ENCODE peak calls at places on chromosomes 4 and X, in five cellular contexts. A is HFF-Myc, F is GM23338, O is ovary, G is tibial artery. D is an unnamed sample.

GRCh38 chr4:1210971-1211370 is 38.0 kb downstream of the CTBP1 start:
- DNase-seq in A (no peak), F (no peak), O (peak), G (peak), D (no peak)

GRCh38 chr4:147157860-147158701 is 212.4 kb upstream of the TTC29 start:
- DNase-seq in A (no peak), F (peak), O (peak), G (no peak), D (no peak)

GRCh38 chrX:91108761-91109160 is 325.9 kb upstream of the PABPC5 start:
- DNase-seq in A (no peak), F (no peak), O (no peak), G (no peak), D (no peak)

GRCh38 chr4:140090215-140090731 is 63.7 kb downstream of the MAML3 start:
- DNase-seq in A (no peak), F (no peak), O (no peak), G (no peak), D (no peak)

GRCh38 chr4:139223682-139224317 is 46.8 kb upstream of the ELF2 start:
- DNase-seq in A (no peak), F (no peak), O (no peak), G (peak), D (peak)

GRCh38 chrX:63658920-63659319 is 126.1 kb downstream of the ARHGEF9 start:
- DNase-seq in A (no peak), F (no peak), O (no peak), G (no peak), D (no peak)

GRCh38 chr4:151250706-151251105 is 26.3 kb upstream of the PRSS48 start:
- DNase-seq in A (no peak), F (peak), O (no peak), G (no peak), D (no peak)

GRCh38 chr4:83828601-83829000 is 292.7 kb downstream of the GPAT3 start:
- DNase-seq in A (no peak), F (no peak), O (no peak), G (no peak), D (no peak)

GRCh38 chr4:147590249-147590920 is 26.8 kb upstream of the TMEM184C start:
- DNase-seq in A (peak), F (peak), O (peak), G (peak), D (no peak)

GRCh38 chrX:152842772-152843338 is 12.0 kb downstream of the NSDHL start:
- DNase-seq in A (no peak), F (no peak), O (no peak), G (no peak), D (no peak)

GRCh38 chrX:42094208-42094607 is 170.9 kb upstream of the CASK start:
- DNase-seq in A (no peak), F (no peak), O (no peak), G (no peak), D (no peak)

GRCh38 chr4:151356510-151356909 is 31.1 kb upstream of the SH3D19 start:
- DNase-seq in A (no peak), F (no peak), O (no peak), G (no peak), D (no peak)

GRCh38 chr4:20532096-20532495 is 168.2 kb upstream of the PACRGL start:
- DNase-seq in A (no peak), F (no peak), O (no peak), G (no peak), D (no peak)

GRCh38 chr4:150402968-150403367 is 179.0 kb upstream of the MAB21L2 start:
- DNase-seq in A (no peak), F (peak), O (peak), G (no peak), D (no peak)

GRCh38 chrX:71998836-71999509 is 88.3 kb downstream of the NHSL2 start:
- DNase-seq in A (no peak), F (peak), O (no peak), G (peak), D (no peak)

GRCh38 chrX:40152706-40153334 is 55.1 kb upstream of the BCOR start:
- DNase-seq in A (no peak), F (peak), O (no peak), G (no peak), D (no peak)

GRCh38 chr4:185242749-185243533 is 33.5 kb downstream of the SNX25 start:
- DNase-seq in A (no peak), F (no peak), O (no peak), G (no peak), D (no peak)

GRCh38 chr4:168713193-168713592 is 216.3 kb downstream of the PALLD start:
- DNase-seq in A (no peak), F (no peak), O (no peak), G (no peak), D (no peak)

GRCh38 chr4:79851625-79852304 is 221.3 kb downstream of the ANTXR2 start:
- DNase-seq in A (no peak), F (no peak), O (no peak), G (no peak), D (no peak)

GRCh38 chrX:45614853-45615252 is 414.2 kb upstream of the DIPK2B start:
- DNase-seq in A (no peak), F (no peak), O (no peak), G (no peak), D (no peak)

GRCh38 chrX:29903365-29903764 is 312.0 kb upstream of the MAGEB2 start:
- DNase-seq in A (no peak), F (peak), O (no peak), G (no peak), D (no peak)

GRCh38 chr4:6071191-6071958 is 53.1 kb upstream of the C4orf50 start:
- DNase-seq in A (no peak), F (peak), O (no peak), G (no peak), D (no peak)

GRCh38 chr4:89914609-89915008 is 20.0 kb downstream of the MMRN1 start:
- DNase-seq in A (no peak), F (no peak), O (no peak), G (no peak), D (no peak)
- TF ChIP-seq CTCF in A (no peak), F (no peak), O (no peak), G (no peak), D (no peak)

DNA sequence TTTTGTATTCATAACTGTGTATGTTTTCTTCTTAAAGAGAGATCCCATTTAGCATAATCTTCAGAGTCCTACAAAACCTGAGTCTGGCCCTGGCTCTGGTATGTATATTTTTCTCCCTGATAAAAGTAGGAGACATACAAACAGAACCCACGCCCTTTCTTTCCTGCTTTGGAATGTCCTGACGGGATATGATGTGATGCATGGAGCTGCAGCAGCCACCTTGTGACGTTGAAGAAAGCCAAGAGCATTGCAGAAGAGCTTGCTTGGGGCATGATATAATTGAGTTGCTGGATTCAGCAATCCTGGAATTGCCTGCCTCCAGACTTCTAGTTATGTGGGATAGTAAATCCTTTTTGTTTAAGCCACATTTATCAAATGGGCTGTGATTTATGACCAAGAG is 107.2 kb downstream of the ENPP6 start:
- DNase-seq in A (no peak), F (no peak), O (no peak), G (no peak), D (no peak)
- H3K4me3 ChIP-seq in A (no peak), F (no peak), O (no peak), G (no peak), D (no peak)

GRCh38 chrX:49177338-49177833 is 5.7 kb downstream of the PLP2 start:
- DNase-seq in A (no peak), F (no peak), O (no peak), G (no peak), D (no peak)
- TF ChIP-seq CTCF in A (no peak), F (no peak), O (no peak), G (no peak), D (no peak)

GRCh38 chr4:163666335-163666888 is 171.9 kb downstream of the TMA16 start:
- DNase-seq in A (no peak), F (no peak), O (no peak), G (no peak), D (no peak)

GRCh38 chr4:163662761-163663160 is 168.3 kb downstream of the TMA16 start:
- DNase-seq in A (no peak), F (no peak), O (no peak), G (no peak), D (no peak)

GRCh38 chr4:163665521-163666334 is 171.2 kb downstream of the TMA16 start:
- DNase-seq in A (no peak), F (no peak), O (no peak), G (no peak), D (no peak)

GRCh38 chr4:163663454-163664225 is 169.2 kb downstream of the TMA16 start:
- DNase-seq in A (no peak), F (no peak), O (no peak), G (no peak), D (no peak)
- H3K4me3 ChIP-seq in A (no peak), F (no peak), O (no peak), G (no peak), D (no peak)

DNA sequence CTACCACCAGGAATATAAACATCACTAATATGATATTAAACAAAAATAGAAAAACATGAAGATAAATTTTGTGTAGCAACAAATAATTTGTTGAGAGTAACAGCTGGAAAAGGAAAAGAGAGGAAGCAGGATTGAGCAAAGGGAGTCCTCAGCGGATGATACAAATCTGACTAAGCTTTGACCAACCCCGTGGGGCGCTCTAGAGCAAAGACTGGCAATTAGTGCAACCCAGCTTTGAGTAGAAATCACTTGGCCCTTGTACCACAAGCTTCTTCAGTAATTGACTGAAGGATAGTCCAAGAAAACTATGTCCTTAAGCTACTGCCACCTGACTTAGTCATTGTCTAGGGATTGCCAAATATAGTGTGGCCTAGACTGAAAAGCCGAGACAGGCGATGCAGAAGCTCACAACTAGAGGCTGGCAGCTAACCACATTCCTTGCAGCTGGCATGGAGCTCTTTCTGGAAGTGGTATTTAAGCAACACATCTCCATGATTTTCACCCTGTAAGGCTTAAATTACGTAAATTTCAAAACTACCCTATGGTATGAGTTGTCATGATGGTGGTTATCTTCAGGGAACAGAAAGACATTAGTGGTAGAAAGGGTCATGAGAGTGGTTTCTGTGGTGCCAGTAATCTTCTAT is 396.0 kb downstream of the PDGFC start:
- DNase-seq in A (no peak), F (peak), O (no peak), G (no peak), D (no peak)
- TF ChIP-seq CTCF in A (no peak), F (peak), O (no peak), G (no peak), D (no peak)

D was measured in AG04449.